ENCODE peak calls at places on chromosomes 6 and 20, in four cellular contexts. V is WTC11, X is HepG2, A is GM12878. P is an unnamed sample.

GRCh38 chr6:76697585-76697984 is 625.1 kb upstream of the IMPG1 start:
- DNase-seq in V (no peak), X (no peak), A (no peak), P (no peak)

GRCh38 chr6:84035484-84035883 is 1.9 kb downstream of the MRAP2 start:
- DNase-seq in V (no peak), X (no peak), A (no peak), P (no peak)

GRCh38 chr6:91088976-91089375 is 502.1 kb upstream of the MAP3K7 start:
- DNase-seq in V (no peak), X (no peak), A (no peak), P (no peak)

GRCh38 chr6:67634199-67634598 is 1000.9 kb upstream of the ADGRB3 start:
- DNase-seq in V (no peak), X (no peak), A (no peak), P (no peak)

GRCh38 chr6:139829557-139829956 is 455.1 kb upstream of the CITED2 start:
- DNase-seq in V (no peak), X (no peak), A (no peak), P (no peak)

GRCh38 chr6:70180183-70180903 is 122.5 kb downstream of the COL9A1 start:
- DNase-seq in V (no peak), X (no peak), A (no peak), P (no peak)

GRCh38 chr6:132937466-132937906 is 123.1 kb downstream of the RPS12 start:
- DNase-seq in V (peak; percentile 62), X (peak; percentile 62), A (no peak), P (peak; percentile 18)

GRCh38 chr6:14053776-14054175 is 63.8 kb upstream of the CD83 start:
- DNase-seq in V (no peak), X (no peak), A (no peak), P (no peak)

GRCh38 chr20:29313481-29313880 is 1944.0 kb upstream of the DEFB115 start:
- DNase-seq in V (no peak), X (no peak), A (no peak), P (no peak)

GRCh38 chr20:24149881-24150307 is 161.3 kb upstream of the GGTLC1 start:
- DNase-seq in V (peak; percentile 73), X (peak; percentile 52), A (no peak), P (peak; percentile 44)

GRCh38 chr6:118697554-118697953 is 46.2 kb upstream of the CEP85L start:
- DNase-seq in V (no peak), X (no peak), A (no peak), P (no peak)

GRCh38 chr20:50041238-50041915 is 58.6 kb downstream of the SNAI1 start:
- DNase-seq in V (no peak), X (no peak), A (no peak), P (no peak)

GRCh38 chr20:25738198-25738597 is 41.5 kb upstream of the ZNF337 start:
- DNase-seq in V (no peak), X (no peak), A (no peak), P (no peak)

GRCh38 chr6:96626749-96627353 is 63.9 kb downstream of the FHL5 start:
- DNase-seq in V (no peak), X (peak; percentile 21), A (peak; percentile 49), P (peak; percentile 8)

DNA sequence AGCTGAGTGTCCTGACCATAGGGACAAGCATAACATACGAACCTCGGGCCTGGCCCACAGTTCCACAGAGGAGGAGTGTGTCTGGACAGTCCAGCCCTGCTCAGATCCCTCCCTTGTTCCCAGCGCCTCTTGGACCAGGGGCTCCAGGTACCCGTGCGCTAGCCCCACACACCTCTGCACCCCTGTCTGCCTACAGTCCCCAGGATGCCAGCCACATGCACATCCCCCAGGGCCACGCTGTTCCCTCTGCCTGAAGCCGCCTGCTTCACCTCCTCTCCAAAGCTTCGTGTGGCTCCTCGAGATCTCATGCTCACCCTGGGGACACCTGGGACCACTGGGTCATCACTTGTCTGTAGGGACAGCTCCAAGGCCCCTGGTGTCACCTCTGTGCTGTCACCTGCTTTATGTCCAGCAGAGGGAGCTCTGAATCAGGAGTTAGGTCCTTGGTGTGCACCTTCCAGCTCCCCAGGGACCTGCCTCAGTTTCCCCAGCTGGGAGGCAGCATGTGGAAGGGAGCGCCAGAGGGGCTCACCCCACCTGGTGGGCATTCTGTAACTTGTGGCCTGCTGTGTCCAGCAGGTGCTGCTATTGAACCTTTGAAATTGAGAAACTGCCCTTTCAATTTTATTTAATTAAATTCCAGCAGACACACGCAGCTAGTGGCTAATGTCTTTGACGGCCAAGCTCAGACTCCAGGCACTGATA is 7.3 kb upstream of the YTHDF1 start:
- DNase-seq in V (peak; percentile 81), X (peak; percentile 73), A (no peak), P (peak; percentile 70)
- TF ChIP-seq CREB1 in V (no peak), X (no peak), A (no peak), P (no peak)

GRCh38 chr6:11459002-11459658 is 78.4 kb upstream of the TMEM170B start:
- DNase-seq in V (no peak), X (no peak), A (peak; percentile 90), P (no peak)
- TF ChIP-seq ETV6 in V (no peak), X (no peak), A (peak; percentile 94), P (no peak)

DNA sequence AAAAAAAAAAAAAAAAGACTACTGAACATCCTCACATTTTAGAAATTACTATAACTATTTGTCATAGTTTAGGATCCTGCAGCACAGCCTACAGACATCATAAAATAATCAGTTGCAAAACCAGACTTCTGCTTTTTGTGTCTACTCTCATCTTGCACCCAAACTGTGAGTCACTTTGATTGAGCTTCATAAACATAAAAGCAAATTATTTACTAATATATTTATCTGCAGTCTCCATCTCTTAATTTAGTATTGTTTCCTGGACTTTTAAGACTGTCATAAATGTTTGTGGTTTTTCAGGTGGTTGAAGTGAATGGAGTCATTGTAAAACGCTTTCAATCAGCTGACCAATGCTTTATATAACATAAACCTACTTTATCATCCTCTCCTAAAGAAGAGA is 14.8 kb upstream of the CALHM6 start:
- DNase-seq in V (no peak), X (no peak), A (no peak), P (no peak)
- TF ChIP-seq CREB1 in V (no peak), X (no peak), A (no peak), P (no peak)

GRCh38 chr20:18666803-18667460 is 79.1 kb downstream of the DTD1 start:
- DNase-seq in V (no peak), X (no peak), A (no peak), P (no peak)

GRCh38 chr20:18665135-18665534 is 77.3 kb downstream of the DTD1 start:
- DNase-seq in V (no peak), X (no peak), A (no peak), P (no peak)

GRCh38 chr20:18657575-18657974 is 69.7 kb downstream of the DTD1 start:
- DNase-seq in V (no peak), X (no peak), A (no peak), P (no peak)

GRCh38 chr20:18663932-18664331 is 76.1 kb downstream of the DTD1 start:
- DNase-seq in V (no peak), X (no peak), A (no peak), P (no peak)

GRCh38 chr20:18662279-18662678 is 74.4 kb downstream of the DTD1 start:
- DNase-seq in V (no peak), X (peak; percentile 30), A (peak; percentile 24), P (no peak)
- TF ChIP-seq ETV6 in V (no peak), X (no peak), A (peak; percentile 33), P (no peak)

GRCh38 chr6:44260451-44261297 is 3.3 kb upstream of the SLC35B2 start:
- DNase-seq in V (no peak), X (no peak), A (no peak), P (no peak)

GRCh38 chr6:44263357-44264100 is 1.8 kb downstream of the NFKBIE start:
- DNase-seq in V (no peak), X (no peak), A (no peak), P (no peak)

GRCh38 chr6:44262467-44263356 is 2.6 kb downstream of the NFKBIE start:
- DNase-seq in V (no peak), X (no peak), A (no peak), P (no peak)

GRCh38 chr6:44260011-44260410 is 2.7 kb upstream of the SLC35B2 start:
- DNase-seq in V (no peak), X (no peak), A (no peak), P (no peak)

GRCh38 chr6:44261581-44261980 is 3.8 kb downstream of the NFKBIE start:
- DNase-seq in V (no peak), X (no peak), A (no peak), P (no peak)
- TF ChIP-seq CREB1 in V (no peak), X (no peak), A (no peak), P (no peak)

GRCh38 chr6:72616406-72617015 is 5.4 kb upstream of the KCNQ5 start:
- DNase-seq in V (no peak), X (peak; percentile 6), A (no peak), P (peak; percentile 28)
- TF ChIP-seq ETV6 in V (no peak), X (no peak), A (no peak), P (no peak)

DNA sequence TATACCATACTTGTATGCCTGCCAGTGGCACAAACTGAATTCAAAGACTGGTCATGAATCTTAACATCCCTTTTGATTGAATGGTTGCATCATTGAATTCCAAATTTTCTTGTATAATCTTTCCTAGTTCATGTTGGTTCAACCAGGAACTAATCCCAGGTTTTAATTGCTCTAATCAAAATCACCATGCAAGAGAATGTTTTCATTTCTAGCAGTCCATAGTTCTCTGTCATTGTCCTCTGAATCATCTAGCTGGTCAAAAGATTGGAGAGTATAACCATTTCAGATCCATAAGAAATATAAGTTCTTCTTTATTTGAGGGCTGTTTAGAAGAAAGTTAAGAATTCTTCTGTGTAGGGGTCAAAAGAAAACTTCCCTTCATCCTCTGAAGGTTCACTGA is 57.2 kb downstream of the ZNF292 start:
- DNase-seq in V (no peak), X (no peak), A (no peak), P (no peak)
- TF ChIP-seq CREB1 in V (no peak), X (no peak), A (no peak), P (no peak)

GRCh38 chr6:169224185-169224695 is 29.4 kb downstream of the THBS2 start:
- DNase-seq in V (no peak), X (peak; percentile 16), A (no peak), P (peak; percentile 69)
- TF ChIP-seq ETV6 in V (no peak), X (no peak), A (no peak), P (no peak)

P was measured in K562.